ENCODE peak calls at places on chromosome 14, in eight cellular contexts. G is breast epithelium, E is mesendoderm, F is sigmoid colon, C is heart left ventricle, I is lung, M is thyroid gland, Z is dorsolateral prefrontal cortex. H is an unnamed sample. For H3K27me3, the result is how much of the 10 kb centered on the place peaks cover.

GRCh38 chr14:60684203-60684602 is 34.9 kb upstream of the SIX1 start:
- DNase-seq in G (no peak), E (no peak), F (no peak), C (no peak), I (no peak), M (no peak), Z (no peak), H (no peak)

GRCh38 chr14:24275524-24276139 is 4.2 kb upstream of the RABGGTA start:
- DNase-seq in G (no peak), E (peak), F (no peak), C (no peak), I (no peak), M (no peak), Z (no peak), H (no peak)

GRCh38 chr14:101960225-101960624 is 4.1 kb upstream of the DYNC1H1 start:
- DNase-seq in G (no peak), E (peak), F (no peak), C (no peak), I (no peak), M (no peak), Z (no peak), H (no peak)

GRCh38 chr14:96633096-96633495 is 130.9 kb downstream of the PAPOLA start:
- DNase-seq in G (no peak), E (no peak), F (no peak), C (no peak), I (no peak), M (no peak), Z (no peak), H (no peak)

GRCh38 chr14:104931771-104932675 is 7.3 kb downstream of the PLD4 start:
- DNase-seq in G (peak), E (no peak), F (peak), C (no peak), I (no peak), M (no peak), Z (no peak), H (no peak)

GRCh38 chr14:104249706-104250105 is 111.3 kb downstream of the KIF26A start:
- DNase-seq in G (no peak), E (no peak), F (no peak), C (no peak), I (no peak), M (no peak), Z (no peak), H (no peak)

GRCh38 chr14:91228112-91229004 is 16.1 kb downstream of the GPR68 start:
- DNase-seq in G (no peak), E (peak), F (no peak), C (no peak), I (no peak), M (no peak), Z (no peak), H (no peak)

GRCh38 chr14:53152627-53152908 is 555 bp downstream of the DDHD1 start:
- DNase-seq in G (no peak), E (no peak), F (no peak), C (no peak), I (peak), M (no peak), Z (peak), H (no peak)

GRCh38 chr14:70803321-70804110 is 5.8 kb downstream of the MAP3K9 start:
- DNase-seq in G (no peak), E (no peak), F (no peak), C (no peak), I (no peak), M (no peak), Z (no peak), H (no peak)

GRCh38 chr14:80390911-80391310 is 179.6 kb upstream of the DIO2 start:
- DNase-seq in G (no peak), E (peak), F (no peak), C (no peak), I (no peak), M (no peak), Z (no peak), H (peak)

GRCh38 chr14:68730367-68730766 is 62.5 kb downstream of the ZFP36L1 start:
- DNase-seq in G (no peak), E (no peak), F (no peak), C (peak), I (no peak), M (no peak), Z (no peak), H (no peak)

GRCh38 chr14:59583755-59584154 is 7.1 kb upstream of the CCDC175 start:
- DNase-seq in G (no peak), E (peak), F (no peak), C (no peak), I (no peak), M (no peak), Z (no peak), H (no peak)

DNA sequence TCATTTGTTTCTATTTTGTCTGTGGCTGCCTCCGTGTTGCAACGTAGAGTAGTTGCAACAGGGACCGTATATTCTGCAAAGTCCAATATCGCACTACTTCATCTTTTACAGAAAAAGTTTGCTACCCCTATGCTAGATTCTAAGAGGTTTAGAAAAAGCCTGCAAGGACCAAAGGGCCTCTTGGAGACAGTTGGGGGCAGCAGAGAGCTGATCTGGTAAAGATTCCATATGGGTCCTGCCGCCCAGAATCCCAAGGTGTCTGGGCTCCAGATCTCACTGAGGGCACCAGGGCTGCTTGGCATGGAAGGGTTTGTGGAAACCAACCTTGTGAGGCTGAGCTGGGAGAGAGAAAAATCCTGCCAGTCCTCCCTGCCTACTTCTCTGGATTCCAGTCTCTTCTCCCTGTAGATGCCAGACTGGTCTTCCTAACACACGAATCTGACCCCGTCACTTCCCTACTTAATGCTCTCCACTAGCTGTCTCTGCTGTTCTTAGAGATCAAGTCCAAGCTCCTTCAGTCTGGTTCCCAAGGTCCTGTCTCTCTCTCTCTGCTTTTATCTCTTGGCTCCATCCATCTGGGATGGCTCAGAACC is 74.6 kb downstream of the GLRX5 start:
- DNase-seq in G (no peak), E (peak), F (no peak), C (no peak), I (no peak), M (peak), Z (peak), H (peak)
- H3K27me3 ChIP-seq in G (under half), E (under half), F (under half), C (under half), I (under half), M (under half), Z (under half), H (under half)

DNA sequence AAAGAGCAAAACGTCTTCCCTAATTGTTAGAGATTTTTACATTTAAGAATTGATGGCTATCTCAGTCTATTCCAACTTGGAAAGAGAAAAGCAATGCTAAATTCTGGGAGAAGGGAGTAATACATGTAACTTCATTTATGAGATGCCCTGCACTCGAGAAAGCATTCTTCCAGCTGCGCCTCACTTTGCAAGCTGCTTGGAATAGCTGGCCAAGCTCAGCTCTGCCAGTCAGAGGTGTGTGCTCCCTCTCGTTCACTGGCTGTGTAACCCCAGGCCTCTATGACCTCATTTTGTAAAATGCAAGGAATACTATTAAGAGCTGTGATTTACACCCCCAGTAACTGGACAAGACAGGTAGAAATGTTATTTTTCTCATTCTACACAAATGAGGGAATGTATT is 79.1 kb downstream of the OTX2 start:
- DNase-seq in G (no peak), E (no peak), F (no peak), C (no peak), I (no peak), M (peak), Z (no peak), H (no peak)
- H3K27me3 ChIP-seq in G (under half), E (under half), F (under half), C (under half), I (under half), M (under half), Z (under half), H (under half)

DNA sequence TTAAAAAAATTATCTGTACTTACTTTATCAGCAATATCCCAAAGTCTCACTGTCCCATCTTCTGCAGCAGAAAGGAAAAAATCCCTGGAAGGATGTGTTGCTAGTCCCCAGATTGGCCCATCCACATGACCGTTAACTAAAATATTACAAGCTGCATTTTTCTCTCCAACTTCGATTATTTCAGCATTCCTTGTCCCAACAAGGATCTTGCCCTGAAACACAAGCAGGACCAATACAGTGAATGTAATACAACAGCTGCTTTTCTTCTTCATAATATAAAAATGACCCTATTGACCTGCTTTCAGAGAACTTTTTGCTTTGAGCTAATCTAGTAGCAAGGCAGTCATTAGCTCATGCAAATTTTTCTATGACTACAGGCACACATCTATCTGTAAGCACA is 58.3 kb downstream of the ZC3H14 start:
- DNase-seq in G (no peak), E (no peak), F (no peak), C (no peak), I (no peak), M (no peak), Z (no peak), H (no peak)
- H3K27me3 ChIP-seq in G (under half), E (under half), F (under half), C (under half), I (under half), M (under half), Z (under half), H (under half)

GRCh38 chr14:94998702-94999101 is 158.6 kb downstream of the DICER1 start:
- DNase-seq in G (no peak), E (no peak), F (no peak), C (no peak), I (no peak), M (no peak), Z (no peak), H (no peak)

GRCh38 chr14:94995551-94995950 is 161.8 kb downstream of the DICER1 start:
- DNase-seq in G (no peak), E (no peak), F (no peak), C (no peak), I (no peak), M (no peak), Z (no peak), H (no peak)

GRCh38 chr14:95003099-95003960 is 154.0 kb downstream of the DICER1 start:
- DNase-seq in G (no peak), E (no peak), F (no peak), C (no peak), I (no peak), M (no peak), Z (no peak), H (no peak)

GRCh38 chr14:94994245-94994644 is 163.1 kb downstream of the DICER1 start:
- DNase-seq in G (no peak), E (no peak), F (no peak), C (no peak), I (no peak), M (no peak), Z (no peak), H (no peak)

GRCh38 chr14:94998110-94998509 is 159.2 kb downstream of the DICER1 start:
- DNase-seq in G (no peak), E (no peak), F (no peak), C (no peak), I (no peak), M (no peak), Z (no peak), H (no peak)
- H3K27me3 ChIP-seq in G (under half), E (under half), F (under half), C (under half), I (under half), M (under half), Z (under half), H (under half)

GRCh38 chr14:77153802-77154201 is 12.2 kb upstream of the ZDHHC22 start:
- DNase-seq in G (no peak), E (no peak), F (no peak), C (no peak), I (no peak), M (no peak), Z (no peak), H (no peak)
- H3K27me3 ChIP-seq in G (under half), E (under half), F (under half), C (under half), I (under half), M (under half), Z (under half), H (under half)

GRCh38 chr14:30194769-30195168 is 267.1 kb upstream of the PRKD1 start:
- DNase-seq in G (no peak), E (no peak), F (no peak), C (no peak), I (no peak), M (no peak), Z (no peak), H (no peak)

GRCh38 chr14:30191639-30192279 is 264.1 kb upstream of the PRKD1 start:
- DNase-seq in G (no peak), E (no peak), F (no peak), C (no peak), I (no peak), M (no peak), Z (no peak), H (no peak)

GRCh38 chr14:30193791-30194407 is 266.3 kb upstream of the PRKD1 start:
- DNase-seq in G (no peak), E (no peak), F (no peak), C (no peak), I (no peak), M (no peak), Z (no peak), H (no peak)

GRCh38 chr14:30195946-30196345 is 268.3 kb upstream of the PRKD1 start:
- DNase-seq in G (no peak), E (no peak), F (no peak), C (no peak), I (no peak), M (no peak), Z (no peak), H (no peak)

DNA sequence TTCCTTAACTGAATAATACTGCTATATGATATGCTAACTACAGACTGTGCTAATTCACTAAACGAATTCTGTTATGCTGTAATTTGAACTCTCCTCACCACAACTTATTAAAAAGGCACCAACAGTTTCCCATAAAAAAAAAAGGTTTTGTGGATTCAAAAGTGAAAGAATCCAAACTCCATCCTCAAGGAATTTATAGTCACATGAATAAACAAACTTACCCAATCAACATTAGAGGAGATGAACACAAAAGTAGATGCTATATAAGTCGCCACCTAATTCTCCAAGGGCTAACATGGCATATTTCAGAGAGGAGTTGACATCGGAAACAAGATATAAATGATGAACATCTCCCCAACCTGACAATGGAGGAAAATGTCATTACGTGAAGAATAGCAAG is 265.4 kb upstream of the PRKD1 start:
- DNase-seq in G (no peak), E (no peak), F (no peak), C (no peak), I (no peak), M (no peak), Z (no peak), H (no peak)
- H3K27me3 ChIP-seq in G (under half), E (under half), F (under half), C (under half), I (under half), M (under half), Z (under half), H (under half)

DNA sequence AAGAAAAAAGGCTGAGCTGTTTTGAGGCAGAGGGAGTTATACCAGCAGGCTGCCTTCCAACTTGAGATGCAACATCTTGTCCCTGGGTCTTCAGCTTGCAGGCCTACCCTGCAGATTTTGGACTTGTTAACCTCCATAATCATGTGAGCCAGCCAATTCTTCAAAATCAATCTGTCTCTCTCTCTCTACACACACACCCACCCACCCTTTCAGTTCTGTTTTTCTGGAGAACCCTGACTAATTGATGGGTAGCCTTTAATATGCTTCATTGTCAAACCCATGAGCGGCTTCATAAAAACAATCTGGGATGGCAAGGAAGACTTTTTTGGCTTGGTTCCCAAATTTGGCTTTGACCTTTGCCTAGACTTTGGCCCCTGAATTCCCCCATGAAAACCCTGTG is 113.9 kb downstream of the TMX1 start:
- DNase-seq in G (no peak), E (no peak), F (no peak), C (no peak), I (no peak), M (no peak), Z (no peak), H (no peak)
- H3K27me3 ChIP-seq in G (under half), E (under half), F (under half), C (under half), I (under half), M (under half), Z (under half), H (under half)

GRCh38 chr14:74221741-74222140 is 17.5 kb upstream of the VSX2 start:
- DNase-seq in G (no peak), E (no peak), F (no peak), C (no peak), I (no peak), M (no peak), Z (no peak), H (no peak)
- H3K27me3 ChIP-seq in G (under half), E (under half), F (half or more), C (half or more), I (under half), M (under half), Z (under half), H (half or more)

DNA sequence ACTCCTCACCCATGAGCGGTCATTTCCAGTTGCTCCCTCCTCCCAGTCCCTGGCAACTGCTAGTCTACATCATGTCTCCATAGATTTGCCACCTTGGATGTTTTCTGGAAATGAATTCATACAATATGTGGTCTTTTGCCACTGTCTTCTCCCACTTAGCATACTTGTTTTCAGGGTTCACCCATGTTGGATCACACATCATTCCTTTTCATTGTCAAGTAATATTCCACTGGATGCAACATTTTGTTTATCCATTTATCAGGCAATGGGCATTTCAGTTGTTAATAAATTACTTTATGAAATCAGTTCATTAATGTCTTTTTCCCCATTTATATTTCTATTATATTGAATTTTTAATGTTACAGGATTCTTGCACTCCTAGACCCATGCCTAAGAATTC is 64.3 kb downstream of the EML1 start:
- DNase-seq in G (no peak), E (no peak), F (no peak), C (no peak), I (no peak), M (no peak), Z (no peak), H (no peak)
- H3K27me3 ChIP-seq in G (under half), E (under half), F (under half), C (under half), I (under half), M (under half), Z (under half), H (under half)

GRCh38 chr14:88327497-88327896 is 4.4 kb upstream of the KCNK10 start:
- DNase-seq in G (no peak), E (no peak), F (no peak), C (no peak), I (no peak), M (no peak), Z (no peak), H (no peak)

GRCh38 chr14:88325883-88326282 is 2.8 kb upstream of the KCNK10 start:
- DNase-seq in G (no peak), E (no peak), F (no peak), C (no peak), I (no peak), M (no peak), Z (no peak), H (no peak)

GRCh38 chr14:88323086-88323519 is at the start of gene KCNK10:
- DNase-seq in G (no peak), E (no peak), F (no peak), C (no peak), I (no peak), M (no peak), Z (no peak), H (no peak)

GRCh38 chr14:88323520-88324199 is 591 bp upstream of the KCNK10 start:
- DNase-seq in G (no peak), E (peak), F (no peak), C (no peak), I (no peak), M (peak), Z (peak), H (no peak)

DNA sequence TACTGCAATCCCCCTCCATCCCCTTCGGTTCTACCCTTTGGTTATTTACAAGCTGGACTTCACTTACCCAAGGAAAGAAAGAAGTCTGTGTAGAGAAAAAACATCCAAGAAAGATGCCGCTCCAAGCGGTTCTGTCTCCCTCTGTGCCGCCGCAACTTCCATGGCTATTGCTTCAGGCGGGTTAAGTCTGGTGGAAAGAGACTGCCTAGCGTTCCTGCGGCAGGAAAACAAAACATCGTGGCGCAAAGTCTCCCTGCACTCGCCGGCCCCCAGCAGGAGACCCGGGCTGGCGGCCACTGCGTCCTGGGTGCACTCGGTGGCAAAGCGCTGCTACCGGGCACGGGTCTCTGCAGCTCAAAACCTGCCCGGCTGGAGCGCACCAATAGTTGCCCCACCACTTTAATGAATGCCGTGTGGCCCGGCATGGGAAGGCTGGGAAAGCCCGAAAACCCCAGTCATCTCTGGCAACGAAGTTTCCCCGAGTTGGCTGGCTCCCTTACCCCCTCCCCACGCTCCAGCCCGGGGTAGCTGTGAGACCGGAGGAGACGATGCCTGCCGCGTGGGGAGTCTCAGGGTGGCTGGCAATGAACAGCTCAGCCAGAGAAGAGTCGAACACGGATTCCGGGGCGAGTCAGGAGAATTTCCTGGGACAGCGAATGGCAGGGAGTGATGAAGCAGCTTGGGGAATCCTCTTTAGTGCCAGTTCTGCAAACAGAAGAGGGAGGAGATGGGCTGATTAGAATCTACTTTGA is 3.5 kb upstream of the KCNK10 start:
- DNase-seq in G (no peak), E (peak), F (no peak), C (no peak), I (no peak), M (no peak), Z (peak), H (no peak)
- H3K27me3 ChIP-seq in G (under half), E (half or more), F (half or more), C (half or more), I (under half), M (under half), Z (under half), H (under half)

H was measured in neuronal stem cell.